ENCODE peak calls at places on chromosomes 3 and 15, in nine cellular contexts. Q, X, L, Z, G, A, B, W and N are unnamed samples.

GRCh38 chr15:40439461-40440299 is 1.1 kb upstream of the BAHD1 start:
- DNase-seq in Q (no peak), X (peak; percentile 59), L (no peak), Z (peak; percentile 61), G (no peak), A (no peak), B (no peak), W (no peak), N (no peak)

GRCh38 chr15:47384776-47385175 is 332.5 kb upstream of the SEMA6D start:
- DNase-seq in Q (no peak), X (no peak), L (no peak), Z (no peak), G (no peak), A (no peak), B (no peak), W (no peak), N (no peak)

GRCh38 chr15:66841953-66842681 is 140.1 kb downstream of the SMAD6 start:
- DNase-seq in Q (peak; percentile 96), X (peak; percentile 81), L (no peak), Z (peak; percentile 92), G (peak; percentile 72), A (no peak), B (peak; percentile 76), W (peak; percentile 93), N (peak; percentile 70)

GRCh38 chr3:117665311-117665710 is 955.7 kb downstream of the TUSC7 start:
- DNase-seq in Q (no peak), X (peak; percentile 19), L (no peak), Z (no peak), G (no peak), A (no peak), B (no peak), W (no peak), N (no peak)

GRCh38 chr3:72487078-72487765 is 361.0 kb downstream of the SHQ1 start:
- DNase-seq in Q (peak; percentile 87), X (peak; percentile 52), L (no peak), Z (peak; percentile 66), G (peak; percentile 80), A (no peak), B (peak; percentile 33), W (peak; percentile 98), N (no peak)

GRCh38 chr3:67018105-67018788 is 20.1 kb downstream of the KBTBD8 start:
- DNase-seq in Q (no peak), X (peak; percentile 62), L (no peak), Z (peak; percentile 74), G (no peak), A (no peak), B (no peak), W (no peak), N (no peak)

GRCh38 chr15:23467110-23467600 is 20.1 kb upstream of the GOLGA6L2 start:
- DNase-seq in Q (no peak), X (no peak), L (no peak), Z (no peak), G (no peak), A (no peak), B (no peak), W (peak; percentile 41), N (no peak)

GRCh38 chr3:176351408-176351807 is 845.9 kb downstream of the TBL1XR1 start:
- DNase-seq in Q (no peak), X (no peak), L (no peak), Z (no peak), G (no peak), A (no peak), B (no peak), W (peak; percentile 56), N (no peak)

GRCh38 chr3:105414841-105415240 is 48.1 kb downstream of the ALCAM start:
- DNase-seq in Q (no peak), X (no peak), L (no peak), Z (no peak), G (no peak), A (no peak), B (no peak), W (no peak), N (no peak)

GRCh38 chr3:105417538-105418289 is 51.0 kb downstream of the ALCAM start:
- DNase-seq in Q (no peak), X (no peak), L (no peak), Z (no peak), G (no peak), A (no peak), B (no peak), W (no peak), N (no peak)

GRCh38 chr3:105415981-105416380 is 49.3 kb downstream of the ALCAM start:
- DNase-seq in Q (no peak), X (no peak), L (no peak), Z (no peak), G (no peak), A (no peak), B (no peak), W (no peak), N (no peak)

GRCh38 chr3:105409364-105409763 is 42.7 kb downstream of the ALCAM start:
- DNase-seq in Q (no peak), X (no peak), L (no peak), Z (no peak), G (no peak), A (no peak), B (no peak), W (no peak), N (no peak)

GRCh38 chr3:105413356-105413887 is 46.7 kb downstream of the ALCAM start:
- DNase-seq in Q (no peak), X (no peak), L (no peak), Z (no peak), G (no peak), A (no peak), B (no peak), W (no peak), N (no peak)
- TF ChIP-seq CTCF in Q (no peak), X (no peak), L (no peak), Z (no peak), G (no peak), A (no peak), B (no peak), W (no peak), N (no peak)

GRCh38 chr3:188280627-188281026 is 126.7 kb downstream of the LPP start:
- DNase-seq in Q (no peak), X (no peak), L (no peak), Z (no peak), G (no peak), A (no peak), B (no peak), W (no peak), N (no peak)

GRCh38 chr3:188284455-188285212 is 130.7 kb downstream of the LPP start:
- DNase-seq in Q (no peak), X (no peak), L (no peak), Z (no peak), G (no peak), A (no peak), B (no peak), W (no peak), N (no peak)

GRCh38 chr3:188286087-188286513 is 132.1 kb downstream of the LPP start:
- DNase-seq in Q (peak; percentile 90), X (no peak), L (no peak), Z (peak; percentile 42), G (peak; percentile 92), A (no peak), B (no peak), W (peak; percentile 100), N (no peak)

GRCh38 chr3:188282871-188283270 is 128.9 kb downstream of the LPP start:
- DNase-seq in Q (no peak), X (no peak), L (no peak), Z (no peak), G (no peak), A (no peak), B (no peak), W (no peak), N (no peak)

GRCh38 chr3:188283347-188283746 is 129.4 kb downstream of the LPP start:
- DNase-seq in Q (no peak), X (peak; percentile 43), L (no peak), Z (no peak), G (peak; percentile 56), A (no peak), B (no peak), W (peak; percentile 60), N (no peak)
- TF ChIP-seq CTCF in Q (no peak), X (no peak), L (no peak), Z (no peak), G (no peak), A (no peak), B (no peak), W (no peak), N (no peak)

GRCh38 chr15:26355671-26356070 is 417.2 kb downstream of the GABRB3 start:
- DNase-seq in Q (no peak), X (no peak), L (no peak), Z (no peak), G (no peak), A (no peak), B (no peak), W (no peak), N (no peak)

GRCh38 chr15:26358708-26359107 is 414.2 kb downstream of the GABRB3 start:
- DNase-seq in Q (no peak), X (no peak), L (no peak), Z (no peak), G (no peak), A (no peak), B (no peak), W (no peak), N (no peak)

GRCh38 chr15:26352406-26352805 is 420.5 kb downstream of the GABRB3 start:
- DNase-seq in Q (no peak), X (no peak), L (no peak), Z (no peak), G (no peak), A (no peak), B (no peak), W (no peak), N (no peak)

GRCh38 chr15:26357653-26358052 is 415.2 kb downstream of the GABRB3 start:
- DNase-seq in Q (no peak), X (no peak), L (no peak), Z (no peak), G (no peak), A (no peak), B (no peak), W (no peak), N (no peak)

DNA sequence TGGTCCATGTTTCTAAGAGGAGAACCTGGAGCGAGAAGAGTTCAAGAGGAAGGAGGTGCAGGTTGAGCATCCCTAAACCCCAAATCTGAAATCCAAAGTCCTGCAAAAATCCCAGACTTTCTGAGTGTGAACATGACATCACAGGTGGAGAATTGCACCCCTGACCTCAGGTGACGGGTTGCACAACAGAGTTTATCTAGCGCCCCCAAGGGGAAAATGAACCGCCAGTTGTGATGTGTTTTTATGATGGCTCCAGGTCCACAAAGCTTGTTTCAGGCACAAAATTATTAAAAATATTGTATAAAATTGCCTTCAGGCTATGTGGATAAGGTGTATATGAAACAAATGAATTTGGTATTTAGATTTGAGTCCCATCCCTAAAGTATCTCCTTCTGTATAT is 420.0 kb downstream of the GABRB3 start:
- DNase-seq in Q (no peak), X (no peak), L (no peak), Z (no peak), G (no peak), A (no peak), B (no peak), W (no peak), N (no peak)
- TF ChIP-seq CTCF in Q (no peak), X (no peak), L (no peak), Z (no peak), G (no peak), A (no peak), B (no peak), W (no peak), N (no peak)

DNA sequence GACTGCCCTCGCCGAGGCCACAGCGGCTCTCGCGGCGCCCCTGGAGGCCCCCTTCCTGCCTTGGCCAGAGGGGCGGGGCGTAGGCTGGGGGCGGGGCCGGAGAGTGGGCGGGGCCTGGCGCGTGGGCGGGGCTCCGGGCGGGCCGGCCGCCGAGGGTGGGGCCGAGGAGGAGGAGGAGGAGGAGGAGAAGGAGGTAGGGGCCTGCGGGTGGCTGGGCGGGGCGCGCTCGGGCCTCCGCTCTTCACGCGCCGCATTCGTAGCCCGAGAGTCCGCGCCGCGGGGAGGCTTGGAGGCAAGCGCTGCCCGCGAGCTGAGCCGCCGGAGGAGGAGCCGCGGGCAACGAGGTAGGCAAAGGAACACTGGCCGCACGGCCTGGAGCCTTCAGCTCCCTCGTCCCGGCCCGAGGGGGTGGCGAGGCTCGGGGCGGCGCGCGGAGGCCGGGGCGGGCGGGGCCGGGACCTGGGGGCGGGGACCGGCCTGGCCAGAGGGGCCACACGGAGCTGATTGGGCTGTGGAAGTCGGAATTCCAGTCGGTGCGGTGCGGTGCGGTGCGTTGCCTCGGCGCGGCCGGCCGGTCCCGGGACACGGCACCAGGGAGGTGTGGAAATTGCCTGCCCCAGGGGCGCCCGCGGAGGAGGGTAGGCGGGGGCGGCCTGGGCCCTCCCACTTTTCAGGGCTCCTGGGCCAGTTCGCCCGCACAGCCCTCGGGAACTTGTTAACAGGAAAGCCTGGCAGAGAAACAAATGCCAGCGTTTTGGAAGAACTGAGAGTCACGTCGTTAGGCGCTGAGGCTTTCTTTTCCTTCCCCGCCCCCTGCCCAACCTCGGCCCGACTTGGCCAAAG is at the start of gene PPP2R3A:
- DNase-seq in Q (peak; percentile 96), X (peak; percentile 85), L (peak; percentile 56), Z (peak; percentile 88), G (peak; percentile 86), A (peak; percentile 84), B (peak; percentile 82), W (peak; percentile 84), N (peak; percentile 92)
- TF ChIP-seq CTCF in Q (no peak), X (no peak), L (no peak), Z (no peak), G (no peak), A (no peak), B (no peak), W (no peak), N (no peak)